ENCODE peak calls at places on chromosomes 5 and 9, in five cellular contexts. L, J, R, A and P are unnamed samples.

GRCh38 chr9:30197954-30198353 is 2186.5 kb upstream of the ACO1 start:
- DNase-seq in J (no peak), R (no peak), A (no peak), L (no peak), P (peak)

GRCh38 chr5:179680014-179680779 is 637 bp downstream of the CBY3 start:
- DNase-seq in L (no peak), A (no peak), R (no peak), J (no peak), P (peak)

GRCh38 chr5:32193591-32193990 is 19.5 kb upstream of the GOLPH3 start:
- DNase-seq in R (no peak), A (no peak), J (peak), L (no peak), P (peak)

GRCh38 chr5:55836191-55836590 is 15.0 kb upstream of the IL31RA start:
- DNase-seq in J (no peak), L (no peak), A (no peak), R (no peak), P (no peak)

GRCh38 chr9:129309906-129310305 is 131.8 kb upstream of the IER5L start:
- DNase-seq in R (no peak), J (no peak), L (no peak), A (no peak), P (no peak)

GRCh38 chr9:107176701-107177100 is 106.4 kb upstream of the RAD23B start:
- DNase-seq in L (no peak), A (no peak), J (peak), R (no peak), P (no peak)

GRCh38 chr5:137072376-137073174 is 426.6 kb downstream of the SPOCK1 start:
- DNase-seq in J (no peak), A (no peak), L (no peak), R (no peak), P (no peak)

GRCh38 chr5:32541241-32541640 is 44.1 kb upstream of the SUB1 start:
- DNase-seq in J (peak), A (no peak), L (no peak), R (no peak), P (peak)

GRCh38 chr5:115457985-115458384 is 86.6 kb downstream of the FEM1C start:
- DNase-seq in L (no peak), J (no peak), R (no peak), A (no peak), P (no peak)

GRCh38 chr9:109894444-109894843 is 114.4 kb downstream of the PALM2AKAP2 start:
- DNase-seq in R (no peak), J (no peak), A (no peak), L (no peak), P (no peak)

GRCh38 chr9:93905473-93906133 is 49.6 kb downstream of the BARX1 start:
- DNase-seq in R (no peak), J (no peak), L (no peak), A (no peak), P (no peak)

GRCh38 chr5:90307386-90308181 is 102.0 kb downstream of the CETN3 start:
- DNase-seq in J (no peak), A (no peak), L (no peak), R (no peak), P (no peak)

GRCh38 chr9:98998441-98999151 is 54.9 kb downstream of the COL15A1 start:
- DNase-seq in A (peak), L (peak), J (peak), R (peak), P (peak)

GRCh38 chr9:88460583-88461332 is 72.5 kb downstream of the SPIN1 start:
- DNase-seq in A (no peak), R (no peak), L (no peak), J (no peak), P (no peak)

GRCh38 chr5:7209583-7210139 is 186.3 kb upstream of the ADCY2 start:
- DNase-seq in J (no peak), R (no peak), A (no peak), L (no peak), P (no peak)

GRCh38 chr5:59164041-59164830 is 581.4 kb downstream of the RAB3C start:
- DNase-seq in A (no peak), L (no peak), J (peak), R (no peak), P (no peak)

GRCh38 chr5:61823796-61824195 is 482.2 kb upstream of the KIF2A start:
- DNase-seq in J (no peak), A (no peak), R (no peak), L (no peak), P (no peak)

GRCh38 chr5:14395411-14395810 is 186.2 kb upstream of the OTULINL start:
- DNase-seq in J (no peak), L (no peak), R (no peak), A (no peak), P (no peak)

GRCh38 chr5:172179032-172179989 is 8.7 kb downstream of the STK10 start:
- DNase-seq in A (no peak), R (no peak), J (peak), L (no peak), P (no peak)

GRCh38 chr9:8234286-8234819 is 434.8 kb upstream of the DMAC1 start:
- DNase-seq in J (no peak), A (no peak), R (peak), L (no peak), P (no peak)

GRCh38 chr9:75071530-75072122 is 16.3 kb downstream of the NMRK1 start:
- DNase-seq in L (peak), A (no peak), R (no peak), J (no peak), P (no peak)

GRCh38 chr9:132147331-132147730 is 14.5 kb upstream of the NTNG2 start:
- DNase-seq in J (no peak), R (no peak), L (no peak), A (no peak), P (no peak)

GRCh38 chr5:38546691-38547146 is 9.7 kb downstream of the LIFR start:
- DNase-seq in R (no peak), J (no peak), A (no peak), L (no peak), P (peak)

GRCh38 chr9:93709600-93710369 is 133.4 kb downstream of the PHF2 start:
- DNase-seq in R (no peak), L (no peak), J (no peak), A (no peak), P (no peak)

GRCh38 chr5:1141827-1142226 is 30.0 kb upstream of the SLC12A7 start:
- DNase-seq in J (no peak), A (no peak), R (no peak), L (no peak), P (no peak)

GRCh38 chr5:128536861-128537305 is 1.2 kb downstream of the FBN2 start:
- DNase-seq in L (no peak), J (peak), A (no peak), R (peak), P (no peak)

GRCh38 chr9:274101-274500 is 59.4 kb downstream of the DOCK8 start:
- DNase-seq in L (no peak), J (no peak), R (no peak), A (no peak), P (no peak)

GRCh38 chr5:87732875-87733768 is 320.4 kb upstream of the CCNH start:
- DNase-seq in A (no peak), R (no peak), J (no peak), L (no peak), P (no peak)

GRCh38 chr5:87729786-87730185 is 317.1 kb upstream of the CCNH start:
- DNase-seq in R (no peak), J (no peak), L (no peak), A (no peak), P (no peak)

GRCh38 chr5:87735918-87736317 is 323.2 kb upstream of the CCNH start:
- DNase-seq in L (no peak), R (no peak), A (no peak), J (no peak), P (no peak)

DNA sequence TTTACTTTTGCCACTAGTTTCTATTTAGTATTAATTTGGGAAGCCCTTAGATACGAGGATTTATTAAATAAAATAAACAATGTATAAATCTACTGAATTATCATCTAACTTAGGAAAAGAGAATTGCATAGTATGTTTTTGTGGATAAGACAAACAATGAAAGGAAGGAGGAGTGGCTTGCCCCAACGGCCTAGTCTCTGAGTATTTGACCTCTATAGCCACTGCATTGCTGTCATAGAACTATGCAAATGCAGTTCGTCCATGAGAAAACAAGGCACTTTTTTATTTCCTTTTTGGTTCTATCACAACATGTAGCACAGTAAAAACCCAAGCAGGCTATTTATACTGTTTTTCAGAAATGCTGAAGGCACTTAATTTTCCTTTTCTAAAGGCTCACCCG is 321.2 kb upstream of the CCNH start:
- DNase-seq in A (no peak), J (no peak), R (no peak), L (no peak), P (no peak)
- H3K4me2 ChIP-seq in A (no peak), J (no peak), R (no peak), L (no peak), P (no peak)

DNA sequence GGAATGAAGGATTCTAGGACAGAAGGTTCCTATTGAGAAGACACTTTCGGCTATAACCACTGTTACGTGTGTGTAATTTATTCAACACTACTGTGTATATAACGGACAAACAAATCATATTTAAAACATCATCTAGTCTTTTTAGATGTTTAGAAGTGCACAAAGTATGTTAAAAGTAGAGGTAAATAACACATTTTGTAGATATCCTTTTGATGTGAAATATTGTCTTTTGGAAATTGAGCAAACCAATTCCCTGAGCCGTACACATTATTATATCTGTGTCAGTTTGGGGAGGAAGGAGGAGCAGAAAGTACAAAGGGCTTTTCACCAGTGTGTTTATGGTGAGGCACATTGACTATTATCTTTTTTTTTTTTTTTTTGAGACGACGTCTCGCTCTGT is 39.1 kb upstream of the ANKRD18A start:
- DNase-seq in L (no peak), A (no peak), J (no peak), R (no peak), P (no peak)
- TF ChIP-seq MAFK in L (no peak), A (no peak), J (no peak), R (no peak), P (no peak)

DNA sequence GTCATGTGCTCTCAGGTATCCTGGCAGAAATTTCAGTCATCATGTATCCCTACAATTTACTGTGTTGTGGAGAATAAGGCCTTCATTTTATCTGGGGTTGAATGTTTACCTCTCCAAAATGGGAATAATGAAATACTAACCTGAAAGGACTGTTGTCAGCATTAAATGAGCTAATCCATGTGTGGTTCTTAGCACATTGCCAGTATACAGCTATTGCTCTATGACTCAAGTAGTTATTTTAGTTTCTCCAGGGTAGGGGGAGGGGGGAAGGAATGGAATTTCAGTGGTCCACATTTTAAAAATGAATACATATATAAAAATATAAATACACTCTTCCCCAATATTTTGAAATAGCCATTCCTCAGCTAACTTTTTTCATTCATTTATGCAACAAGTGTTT is 3.5 kb downstream of the PAM start:
- DNase-seq in A (no peak), L (no peak), J (peak), R (no peak), P (no peak)
- TF ChIP-seq RAD21 in A (no peak), L (no peak), J (no peak), R (no peak), P (no peak)

GRCh38 chr9:22169243-22169642 is 160.1 kb upstream of the CDKN2B start:
- DNase-seq in L (no peak), R (no peak), A (no peak), J (peak), P (no peak)
- H3K4me2 ChIP-seq in L (no peak), R (no peak), A (peak), J (peak), P (no peak)

GRCh38 chr5:135864503-135865443 is 30.3 kb downstream of the SLC25A48 start:
- DNase-seq in L (no peak), A (no peak), R (no peak), J (no peak), P (no peak)
- TF ChIP-seq MAFK in L (no peak), A (no peak), R (no peak), J (no peak), P (no peak)

GRCh38 chr9:133149130-133150015 is 14.3 kb downstream of the GBGT1 start:
- DNase-seq in A (peak), R (peak), J (peak), L (peak), P (peak)

GRCh38 chr9:133144887-133145466 is 18.7 kb downstream of the GBGT1 start:
- DNase-seq in A (no peak), L (no peak), J (peak), R (no peak), P (no peak)

GRCh38 chr9:133146746-133147411 is 16.8 kb downstream of the GBGT1 start:
- DNase-seq in R (no peak), L (no peak), A (no peak), J (no peak), P (no peak)

GRCh38 chr9:133148351-133149129 is 15.2 kb downstream of the GBGT1 start:
- DNase-seq in J (peak), L (no peak), R (peak), A (peak), P (no peak)

DNA sequence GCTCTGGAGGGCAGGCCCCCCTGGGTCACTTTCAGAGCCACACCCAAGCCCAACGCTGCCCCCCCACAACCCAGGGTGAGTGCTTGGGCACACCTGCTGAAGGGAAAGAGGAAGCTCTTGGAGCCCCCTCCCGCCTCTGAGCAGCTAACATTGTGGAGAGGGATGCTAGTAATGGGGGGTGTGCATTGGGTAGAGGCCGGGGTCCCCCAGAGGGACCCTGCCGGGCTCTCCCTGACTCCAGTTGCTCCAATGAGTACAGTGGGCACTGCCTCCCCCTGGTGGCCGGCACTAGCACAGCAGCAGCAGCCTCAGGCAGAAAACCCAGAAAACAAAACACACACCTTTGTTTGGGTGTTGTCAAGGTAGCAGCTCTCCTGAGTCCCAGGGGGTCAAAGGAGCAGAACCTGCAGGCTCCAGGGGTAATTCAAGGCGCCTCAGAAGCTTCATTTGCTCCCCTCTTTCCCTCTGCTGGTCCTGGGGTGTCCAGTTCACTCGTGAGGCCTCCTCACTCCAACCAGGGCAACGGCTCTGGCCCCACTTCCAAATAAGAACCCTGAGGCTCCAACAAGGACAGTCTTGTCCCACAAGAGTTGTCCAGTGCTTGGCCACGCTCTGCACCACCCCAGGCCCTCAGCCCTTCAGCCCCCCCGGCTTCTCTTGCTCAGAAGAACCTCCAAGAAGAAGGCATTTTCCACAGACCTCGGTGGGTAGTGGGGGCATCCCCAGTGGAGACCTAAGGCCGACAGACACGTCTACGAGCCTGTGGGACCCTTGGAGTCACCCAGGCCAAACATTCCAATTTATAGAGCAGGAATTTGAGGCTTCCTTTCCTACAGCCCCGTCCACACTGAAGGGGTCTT is 16.1 kb downstream of the GBGT1 start:
- DNase-seq in A (peak), R (peak), L (peak), J (peak), P (peak)
- TF ChIP-seq RAD21 in A (peak), R (peak), L (peak), J (peak), P (peak)

DNA sequence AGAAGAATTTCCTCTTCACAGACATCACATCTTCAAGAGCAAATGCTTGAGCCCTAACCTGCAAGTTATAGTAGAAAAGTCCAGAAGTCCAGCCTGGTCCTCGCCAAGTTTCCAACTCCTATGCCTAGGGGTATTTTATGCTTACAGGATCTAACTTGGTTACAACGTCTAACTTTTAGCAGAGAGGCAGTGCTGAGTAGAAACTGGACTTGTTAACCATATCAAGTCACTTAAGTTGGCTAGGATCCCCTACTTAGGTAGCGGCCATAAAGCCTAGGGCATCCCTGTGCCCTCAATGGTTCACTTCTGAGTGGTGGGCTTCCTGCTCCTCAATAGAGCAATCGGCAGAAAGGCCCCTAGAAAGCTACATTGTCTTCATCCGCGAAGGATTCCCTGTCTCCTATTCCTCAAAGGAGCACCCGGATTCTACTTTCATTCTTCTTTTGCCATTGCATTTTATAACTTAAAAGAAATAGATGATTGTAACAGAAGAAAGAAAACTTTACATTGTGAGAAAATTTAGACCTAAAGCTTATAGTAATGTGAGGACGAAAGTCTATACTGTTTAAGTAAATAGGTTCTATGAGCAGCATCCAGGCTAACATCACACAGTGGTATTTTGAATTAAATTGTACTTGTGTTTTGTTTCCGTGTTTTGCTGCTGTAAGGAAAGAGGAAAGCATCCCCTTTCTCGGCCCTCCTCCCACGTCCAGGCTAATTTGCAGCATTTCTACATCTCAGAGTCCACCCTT is 1.3 kb upstream of the MTAP start:
- DNase-seq in A (no peak), J (no peak), R (no peak), L (no peak), P (no peak)
- H3K4me2 ChIP-seq in A (peak), J (peak), R (peak), L (no peak), P (peak)